ENCODE peak calls at places on chromosomes 11 and 22, in seven cellular contexts. M, O, B, I, L, D and G are unnamed samples.
A peak's percentile ranks its signal among the peaks of the same experiment; 100 is the strongest.

GRCh38 chr11:133197425-133197824 is 334.9 kb downstream of the OPCML start:
- DNase-seq in M (no peak), I (no peak), L (no peak), D (no peak), O (no peak), B (no peak), G (no peak)

GRCh38 chr11:8357505-8357888 is 93.8 kb upstream of the LMO1 start:
- DNase-seq in O (no peak), I (no peak), D (no peak), L (no peak), M (no peak), B (no peak), G (peak; percentile 66)

GRCh38 chr11:130671801-130672700 is 223.6 kb downstream of the ADAMTS15 start:
- DNase-seq in O (no peak), M (no peak), B (peak; percentile 23), L (no peak), D (peak; percentile 31), I (peak; percentile 33), G (no peak)

GRCh38 chr11:63017306-63017974 is 1.8 kb upstream of the SLC22A8 start:
- DNase-seq in M (no peak), I (no peak), B (no peak), O (no peak), L (no peak), D (no peak), G (no peak)

GRCh38 chr11:27524155-27524554 is 17.6 kb upstream of the LIN7C start:
- DNase-seq in L (no peak), I (no peak), D (no peak), O (peak; percentile 73), M (peak; percentile 33), B (peak; percentile 42), G (no peak)

GRCh38 chr11:124934862-124935547 is 842 bp downstream of the HEPACAM start:
- DNase-seq in D (no peak), O (no peak), B (no peak), L (no peak), M (peak; percentile 53), I (no peak), G (no peak)

GRCh38 chr11:68682531-68682931 is 1.8 kb upstream of the GAL start:
- DNase-seq in O (no peak), D (no peak), L (no peak), B (no peak), M (no peak), I (no peak), G (no peak)

GRCh38 chr11:77471520-77472234 is 2.2 kb downstream of the PAK1 start:
- DNase-seq in I (peak; percentile 91), O (no peak), L (no peak), M (no peak), B (peak; percentile 30), D (no peak), G (no peak)

GRCh38 chr22:44454113-44454769 is 43.8 kb downstream of the RTL6 start:
- DNase-seq in I (peak; percentile 6), O (no peak), M (no peak), B (no peak), L (no peak), D (no peak), G (no peak)

GRCh38 chr11:40186401-40187091 is 1272.9 kb downstream of the LRRC4C start:
- DNase-seq in L (no peak), I (no peak), D (no peak), O (no peak), B (no peak), M (no peak), G (no peak)

GRCh38 chr11:27331984-27332383 is 31.0 kb downstream of the CCDC34 start:
- DNase-seq in I (no peak), D (no peak), O (no peak), L (no peak), B (no peak), M (no peak), G (no peak)

GRCh38 chr11:93000511-93001476 is 31.3 kb downstream of the MTNR1B start:
- DNase-seq in D (no peak), M (peak; percentile 38), L (no peak), B (no peak), I (no peak), O (no peak), G (no peak)

GRCh38 chr11:109644158-109644557 is 222.2 kb downstream of the C11orf87 start:
- DNase-seq in M (peak; percentile 5), L (no peak), I (no peak), D (no peak), B (no peak), O (no peak), G (no peak)

GRCh38 chr22:30685178-30685577 is 9.5 kb upstream of the OSBP2 start:
- DNase-seq in M (no peak), O (no peak), L (no peak), B (no peak), D (peak; percentile 44), I (peak; percentile 56), G (no peak)

GRCh38 chr11:69301491-69302401 is 7.8 kb downstream of the MYEOV start:
- DNase-seq in L (no peak), M (peak; percentile 88), D (peak; percentile 74), B (no peak), O (no peak), I (peak; percentile 78), G (peak; percentile 88)

GRCh38 chr11:119155733-119156492 is 7.1 kb downstream of the ABCG4 start:
- DNase-seq in I (peak; percentile 41), D (peak; percentile 52), M (no peak), L (no peak), B (peak; percentile 52), O (peak; percentile 59), G (no peak)
- TF ChIP-seq CTCF in I (no peak), D (no peak), M (peak; percentile 47), L (peak; percentile 27), B (peak; percentile 41), O (peak; percentile 52), G (peak; percentile 22)

GRCh38 chr11:46119352-46120216 is 1.7 kb downstream of the PHF21A start:
- DNase-seq in O (no peak), D (peak; percentile 62), I (peak; percentile 60), M (no peak), L (peak; percentile 58), B (no peak), G (no peak)

GRCh38 chr11:46119053-46119351 is 2.3 kb downstream of the PHF21A start:
- DNase-seq in O (no peak), B (no peak), I (no peak), M (no peak), L (no peak), D (no peak), G (no peak)

GRCh38 chr11:46120361-46120710 is 918 bp downstream of the PHF21A start:
- DNase-seq in M (no peak), L (no peak), I (no peak), B (no peak), O (no peak), D (peak; percentile 63), G (no peak)

GRCh38 chr11:46116007-46116711 is 5.1 kb downstream of the PHF21A start:
- DNase-seq in B (no peak), O (no peak), D (no peak), M (no peak), L (peak; percentile 20), I (no peak), G (no peak)

GRCh38 chr11:46117842-46118241 is 3.4 kb downstream of the PHF21A start:
- DNase-seq in B (no peak), M (no peak), D (no peak), L (no peak), I (no peak), O (no peak), G (no peak)
- TF ChIP-seq CTCF in B (no peak), M (peak; percentile 27), D (no peak), L (peak; percentile 40), I (no peak), O (peak; percentile 60), G (peak; percentile 71)

DNA sequence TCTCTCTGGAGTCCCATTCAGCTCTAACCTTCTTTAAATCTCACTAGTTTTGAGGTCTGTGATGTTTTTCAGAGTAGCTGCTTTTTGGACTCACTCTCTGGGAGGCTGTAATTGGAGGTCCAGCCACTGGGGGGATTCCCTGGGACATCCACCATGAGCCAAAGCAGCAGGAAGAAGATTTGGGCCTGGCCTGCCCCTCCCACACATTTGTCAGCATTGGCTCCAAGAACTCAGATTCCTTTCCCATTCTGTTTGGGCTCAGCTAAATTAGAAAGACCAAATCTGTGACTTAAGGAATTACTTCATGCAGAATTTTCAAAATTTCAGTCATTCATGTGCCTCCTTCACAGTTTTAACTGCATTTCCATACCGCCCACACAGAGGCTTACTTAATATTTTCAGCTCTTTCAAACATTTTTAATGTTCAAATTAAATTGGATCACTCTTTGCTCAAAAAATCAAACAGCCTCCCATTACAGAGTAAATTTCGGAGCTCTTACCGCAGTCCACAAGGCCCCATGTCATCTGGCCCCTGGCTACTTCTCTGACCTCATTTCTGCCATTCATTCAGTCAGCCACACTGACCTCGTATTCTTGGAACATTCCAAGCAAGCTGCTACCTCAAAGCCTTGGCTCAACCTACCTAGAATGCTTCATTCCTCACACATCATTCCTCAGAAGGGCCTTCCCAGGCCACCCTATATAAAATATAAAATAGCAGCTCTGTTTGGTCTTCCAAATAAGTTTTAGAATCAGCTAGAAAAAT is 54.5 kb upstream of the RRAS2 start:
- DNase-seq in I (no peak), L (no peak), M (no peak), B (peak; percentile 64), O (peak; percentile 82), D (no peak), G (no peak)
- TF ChIP-seq CTCF in I (peak; percentile 13), L (peak; percentile 23), M (peak; percentile 29), B (peak; percentile 52), O (peak; percentile 71), D (no peak), G (peak; percentile 67)

GRCh38 chr11:59181746-59182456 is 10.0 kb downstream of the DTX4 start:
- DNase-seq in M (no peak), D (no peak), L (no peak), I (no peak), B (no peak), O (no peak), G (no peak)

GRCh38 chr11:59183768-59184167 is 11.8 kb downstream of the DTX4 start:
- DNase-seq in O (no peak), L (no peak), B (no peak), I (no peak), D (no peak), M (no peak), G (no peak)

GRCh38 chr11:59180907-59181306 is 9.0 kb downstream of the DTX4 start:
- DNase-seq in D (no peak), L (no peak), I (no peak), M (no peak), O (no peak), B (no peak), G (no peak)

GRCh38 chr11:59184876-59185275 is 12.9 kb downstream of the DTX4 start:
- DNase-seq in D (no peak), I (no peak), L (no peak), M (no peak), O (no peak), B (no peak), G (no peak)

DNA sequence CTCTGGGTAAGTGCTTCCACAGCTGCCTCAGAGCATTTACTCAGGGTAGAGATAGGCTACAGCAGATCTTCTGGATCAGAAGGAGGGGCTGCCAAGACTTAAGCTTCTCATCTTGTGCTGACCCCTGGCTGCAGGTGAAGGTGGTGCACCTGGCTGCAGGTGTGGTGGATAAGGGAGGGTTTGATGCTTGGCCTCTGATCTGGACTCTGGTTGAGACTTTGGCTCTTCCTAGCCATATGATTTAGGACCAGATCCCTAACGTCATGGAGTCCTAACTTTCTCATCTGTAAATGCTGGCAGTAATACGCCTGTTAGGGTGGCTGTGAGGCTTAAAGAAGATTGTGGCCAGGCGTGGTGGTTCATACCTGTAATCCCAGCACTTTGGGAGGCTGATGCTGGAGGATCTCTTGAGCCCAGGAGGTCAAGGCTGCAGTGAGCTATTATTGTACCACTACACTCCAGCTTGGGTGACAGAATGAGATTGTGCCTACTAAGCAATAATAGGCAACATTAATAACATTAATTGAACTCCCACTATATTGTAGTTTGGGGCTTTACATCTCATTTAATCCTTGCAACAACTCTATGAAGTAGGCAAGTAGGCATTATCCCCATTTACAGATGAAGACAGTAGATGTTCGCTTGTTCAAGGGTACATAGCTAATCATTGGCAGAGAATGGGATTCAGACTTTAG is 10.7 kb downstream of the DTX4 start:
- DNase-seq in O (peak; percentile 81), I (peak; percentile 81), D (peak; percentile 84), L (no peak), B (peak; percentile 81), M (no peak), G (no peak)
- TF ChIP-seq CTCF in O (peak; percentile 86), I (peak; percentile 70), D (peak; percentile 74), L (peak; percentile 65), B (peak; percentile 84), M (no peak), G (peak; percentile 30)